ENCODE peak calls at places on chromosomes 11 and 22, in six cellular contexts. P is ovary; E is mesenchymal stem cell; W is epithelial cell of proximal tubule; A is effector memory CD4-positive, alpha-beta T cell; K is CD4-positive, alpha-beta memory T cell. C is an unnamed sample.

GRCh38 chr11:117837791-117838190 is 13.2 kb upstream of the FXYD2 start:
- DNase-seq in P (no peak), E (no peak), W (no peak), A (no peak), K (no peak), C (no peak)

GRCh38 chr11:19696073-19696472 is 16.6 kb upstream of the NAV2 start:
- DNase-seq in P (no peak), E (no peak), W (no peak), A (no peak), K (no peak), C (no peak)

GRCh38 chr22:30305906-30306628 is 16.8 kb upstream of the CASTOR1 start:
- DNase-seq in P (no peak), E (no peak), W (no peak), A (no peak), K (peak), C (peak)

GRCh38 chr22:35561796-35562526 is 21.3 kb downstream of the RASD2 start:
- DNase-seq in P (no peak), E (peak), W (no peak), A (no peak), K (no peak), C (no peak)

GRCh38 chr11:104531894-104532293 is 366.4 kb downstream of the CASP12 start:
- DNase-seq in P (no peak), E (no peak), W (no peak), A (no peak), K (no peak), C (no peak)

GRCh38 chr22:41387341-41387740 is 5.6 kb downstream of the TEF start:
- DNase-seq in P (no peak), E (no peak), W (no peak), A (no peak), K (no peak), C (no peak)

GRCh38 chr11:19719960-19720359 is 7.3 kb downstream of the NAV2 start:
- DNase-seq in P (no peak), E (no peak), W (no peak), A (no peak), K (no peak), C (no peak)

GRCh38 chr11:117185739-117186430 is 7.3 kb downstream of the SIDT2 start:
- DNase-seq in P (no peak), E (no peak), W (no peak), A (no peak), K (no peak), C (no peak)

GRCh38 chr11:64356498-64357411 is 2.2 kb upstream of the RPS6KA4 start:
- DNase-seq in P (no peak), E (peak), W (no peak), A (no peak), K (no peak), C (peak)

GRCh38 chr11:64358536-64358906 is 441 bp upstream of the RPS6KA4 start:
- DNase-seq in P (no peak), E (no peak), W (no peak), A (no peak), K (no peak), C (no peak)

GRCh38 chr11:64357446-64357845 is 1.5 kb upstream of the RPS6KA4 start:
- DNase-seq in P (no peak), E (no peak), W (no peak), A (no peak), K (no peak), C (no peak)

GRCh38 chr11:64358907-64359711 is at the start of gene RPS6KA4:
- DNase-seq in P (peak), E (peak), W (no peak), A (peak), K (peak), C (no peak)

DNA sequence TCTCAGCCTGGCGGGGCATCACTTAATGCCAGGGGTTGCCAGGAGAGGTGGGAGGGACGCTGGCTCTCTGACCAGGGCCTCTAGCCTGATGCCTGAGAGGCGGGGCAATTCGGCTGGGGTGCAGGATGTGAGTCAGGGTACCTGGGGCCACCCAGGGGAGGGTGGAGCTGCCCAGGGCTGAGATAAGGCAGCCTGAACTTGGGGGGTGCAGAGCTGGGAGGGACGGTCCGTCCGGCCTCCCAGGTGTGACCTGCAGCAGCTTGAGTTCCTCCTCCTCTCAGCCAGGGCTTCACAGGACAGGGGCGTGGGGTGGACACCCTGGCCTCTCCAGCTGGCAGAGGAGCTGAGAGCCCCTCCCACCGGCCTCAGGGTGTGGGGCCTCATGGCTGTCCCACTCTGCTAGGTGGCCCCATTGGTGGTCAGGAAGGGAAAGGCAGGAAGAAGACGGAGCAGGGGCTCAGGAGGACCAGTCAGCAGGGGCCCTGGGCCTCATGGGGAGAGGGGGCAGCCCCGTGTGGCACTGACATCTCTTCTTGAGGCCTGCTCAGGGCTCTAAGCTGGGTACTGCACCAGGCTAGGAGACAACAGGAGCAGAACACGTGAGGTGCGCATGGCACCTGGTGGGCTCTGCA is 942 bp upstream of the RPS6KA4 start:
- DNase-seq in P (no peak), E (peak), W (no peak), A (no peak), K (peak), C (no peak)
- H3K4me3 ChIP-seq in P (peak), E (no peak), W (peak), A (peak), K (peak), C (peak)

GRCh38 chr11:47201015-47201414 is 13.8 kb upstream of the DDB2 start:
- DNase-seq in P (no peak), E (no peak), W (no peak), A (no peak), K (no peak), C (no peak)
- H3K4me3 ChIP-seq in P (no peak), E (no peak), W (no peak), A (no peak), K (no peak), C (no peak)

GRCh38 chr11:67376421-67376820 is 3.0 kb upstream of the CLCF1 start:
- DNase-seq in P (no peak), E (no peak), W (no peak), A (no peak), K (no peak), C (no peak)
- H3K4me3 ChIP-seq in P (no peak), E (no peak), W (peak), A (no peak), K (no peak), C (no peak)

GRCh38 chr22:17233348-17234043 is 14.3 kb upstream of the ADA2 start:
- DNase-seq in P (no peak), E (no peak), W (no peak), A (no peak), K (no peak), C (no peak)

GRCh38 chr22:17235861-17236260 is 16.6 kb upstream of the ADA2 start:
- DNase-seq in P (no peak), E (no peak), W (no peak), A (no peak), K (no peak), C (no peak)

GRCh38 chr22:17237031-17237668 is 17.9 kb upstream of the ADA2 start:
- DNase-seq in P (no peak), E (no peak), W (no peak), A (no peak), K (peak), C (no peak)

GRCh38 chr22:17234144-17234623 is 14.9 kb upstream of the ADA2 start:
- DNase-seq in P (no peak), E (no peak), W (no peak), A (no peak), K (no peak), C (no peak)

GRCh38 chr22:17235149-17235655 is 16.0 kb upstream of the ADA2 start:
- DNase-seq in P (no peak), E (no peak), W (no peak), A (no peak), K (no peak), C (no peak)
- H3K4me3 ChIP-seq in P (no peak), E (no peak), W (no peak), A (no peak), K (no peak), C (no peak)

DNA sequence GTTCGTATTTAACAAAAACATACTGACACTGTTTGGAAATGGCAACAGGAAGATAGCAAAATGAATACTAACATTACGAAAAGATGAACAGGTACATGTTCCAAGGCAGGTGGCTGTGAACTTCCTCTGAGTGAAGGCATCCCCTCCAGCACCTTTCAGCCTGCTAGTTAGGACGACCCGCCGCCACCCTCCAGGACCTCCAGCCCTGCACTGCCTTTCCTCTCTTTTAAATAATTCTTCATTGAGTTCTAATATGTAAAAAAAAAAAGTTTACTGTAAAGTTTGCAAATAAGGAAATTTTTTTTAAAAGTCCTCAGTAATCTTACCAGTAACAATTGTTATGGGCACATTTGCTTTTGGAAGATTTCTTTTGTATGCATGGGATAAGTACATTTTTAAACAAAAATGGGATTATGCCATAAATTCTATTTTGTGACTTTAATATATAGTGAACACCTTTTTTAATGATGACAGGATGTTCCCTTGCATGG is 6.0 kb downstream of the NEAT1 start:
- DNase-seq in P (peak), E (no peak), W (no peak), A (no peak), K (no peak), C (no peak)
- H3K4me3 ChIP-seq in P (peak), E (no peak), W (peak), A (peak), K (peak), C (no peak)

GRCh38 chr11:111327908-111328624 is 29.7 kb downstream of the POU2AF3 start:
- DNase-seq in P (no peak), E (no peak), W (no peak), A (no peak), K (no peak), C (no peak)
- H3K4me3 ChIP-seq in P (no peak), E (peak), W (no peak), A (no peak), K (no peak), C (no peak)

DNA sequence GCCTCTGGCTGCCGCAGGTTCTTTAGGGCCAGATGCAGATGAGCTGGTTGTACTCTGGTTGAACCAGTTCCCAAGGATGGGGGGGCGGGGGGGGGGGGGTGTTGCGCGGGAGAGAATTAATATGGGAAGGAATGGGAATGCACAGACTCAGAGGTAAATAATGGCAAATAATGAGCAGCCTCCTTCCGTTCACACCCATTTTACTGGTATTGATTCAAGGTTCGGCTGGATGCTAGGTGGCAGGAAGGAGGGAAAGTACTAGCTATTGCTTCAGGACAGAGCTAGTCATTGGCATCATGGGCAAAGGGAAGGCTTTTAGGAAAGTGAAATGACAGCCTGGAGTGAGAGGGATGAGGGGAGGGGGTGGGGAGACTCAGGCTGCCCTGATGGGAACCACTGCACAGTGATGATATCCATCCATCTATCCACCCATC is at the start of gene VSTM5:
- DNase-seq in P (no peak), E (no peak), W (no peak), A (no peak), K (no peak), C (no peak)
- H3K4me3 ChIP-seq in P (peak), E (peak), W (peak), A (no peak), K (no peak), C (no peak)

C was measured in Jurkat, Clone E6-1.